ENCODE peak calls at places on chromosomes 13 and 19, in ten cellular contexts. P is cardiac fibroblast, K is hepatocyte, N is lower lobe of right lung, R is fibroblast of lung, V is neural progenitor cell, Q is pancreas, A is left lung, L is endodermal cell, Y is ovary. H is an unnamed sample.

GRCh38 chr13:30097695-30098094 is 209.7 kb downstream of the KATNAL1 start:
- DNase-seq in P (no peak), K (no peak), N (no peak), R (no peak), V (no peak), Q (no peak), A (no peak), L (no peak), Y (no peak), H (no peak)

GRCh38 chr19:29519931-29520330 is 5.9 kb upstream of the VSTM2B start:
- DNase-seq in P (no peak), K (no peak), N (peak; percentile 14), R (no peak), V (no peak), Q (no peak), A (no peak), L (no peak), Y (no peak), H (no peak)

GRCh38 chr13:100530645-100531044 is 57.9 kb downstream of the GGACT start:
- DNase-seq in P (peak; percentile 6), K (no peak), N (no peak), R (no peak), V (no peak), Q (no peak), A (no peak), L (peak; percentile 58), Y (no peak), H (no peak)

GRCh38 chr19:39970674-39971379 is at the start of gene PSMC4:
- DNase-seq in P (peak; percentile 99), K (peak; percentile 99), N (peak; percentile 99), R (peak; percentile 99), V (peak; percentile 98), Q (peak; percentile 98), A (peak; percentile 99), L (peak; percentile 98), Y (peak; percentile 96), H (peak; percentile 98)

GRCh38 chr19:4059931-4060620 is 6.6 kb downstream of the ZBTB7A start:
- DNase-seq in P (peak; percentile 74), K (peak; percentile 73), N (peak; percentile 75), R (no peak), V (no peak), Q (peak; percentile 50), A (no peak), L (no peak), Y (peak; percentile 75), H (no peak)

GRCh38 chr19:32224371-32225244 is 120.8 kb upstream of the ZNF507 start:
- DNase-seq in P (peak; percentile 51), K (peak; percentile 77), N (peak; percentile 74), R (peak; percentile 7), V (peak; percentile 82), Q (peak; percentile 68), A (peak; percentile 52), L (peak; percentile 86), Y (peak; percentile 49), H (no peak)

GRCh38 chr13:113552079-113552478 is 32.5 kb upstream of the TFDP1 start:
- DNase-seq in P (no peak), K (no peak), N (peak; percentile 27), R (no peak), V (no peak), Q (peak; percentile 7), A (peak; percentile 17), L (peak; percentile 32), Y (no peak), H (no peak)

GRCh38 chr13:33109801-33110200 is 93.6 kb downstream of the KL start:
- DNase-seq in P (no peak), K (no peak), N (no peak), R (no peak), V (peak; percentile 31), Q (no peak), A (no peak), L (peak; percentile 78), Y (no peak), H (no peak)

DNA sequence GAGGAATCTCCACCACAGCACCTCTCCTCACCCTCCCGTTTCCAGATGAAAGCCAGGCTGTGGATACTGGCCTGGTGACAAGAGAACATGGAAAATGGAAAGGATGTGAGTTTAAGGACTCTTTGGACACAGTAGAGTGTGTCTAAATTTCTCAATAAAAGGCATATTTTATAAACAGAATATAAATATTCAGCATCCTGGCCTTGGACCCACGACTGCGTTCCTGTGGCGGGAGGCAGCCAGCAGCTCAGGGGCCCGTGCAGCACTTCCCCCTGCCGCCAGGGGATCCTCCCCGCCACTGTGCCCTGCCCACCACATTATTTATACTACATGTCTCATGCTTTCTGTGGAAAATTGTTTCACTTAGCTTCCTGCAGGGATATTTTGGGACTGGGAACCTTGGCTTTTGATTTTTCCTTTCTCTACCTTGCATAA is 108.0 kb upstream of the SPATA13 start:
- DNase-seq in P (no peak), K (no peak), N (no peak), R (peak; percentile 27), V (no peak), Q (no peak), A (no peak), L (no peak), Y (peak; percentile 64), H (no peak)
- TF ChIP-seq CTCF in P (no peak), K (no peak), N (no peak), R (peak; percentile 22), V (no peak), Q (no peak), A (no peak), L (no peak), Y (no peak), H (peak; percentile 6)

GRCh38 chr19:1105217-1105872 is 1.6 kb downstream of the GPX4 start:
- DNase-seq in P (no peak), K (no peak), N (no peak), R (no peak), V (no peak), Q (peak; percentile 60), A (no peak), L (no peak), Y (no peak), H (no peak)

GRCh38 chr19:1104452-1105216 is 840 bp downstream of the GPX4 start:
- DNase-seq in P (peak; percentile 60), K (peak; percentile 93), N (peak; percentile 88), R (peak; percentile 67), V (peak; percentile 92), Q (peak; percentile 68), A (peak; percentile 84), L (peak; percentile 92), Y (peak; percentile 71), H (no peak)

GRCh38 chr19:1103691-1104451 is at the start of gene GPX4:
- DNase-seq in P (peak; percentile 99), K (peak; percentile 100), N (peak; percentile 99), R (peak; percentile 98), V (peak; percentile 100), Q (peak; percentile 99), A (peak; percentile 99), L (peak; percentile 100), Y (peak; percentile 99), H (peak; percentile 95)

GRCh38 chr19:1101337-1101698 is 2.5 kb upstream of the GPX4 start:
- DNase-seq in P (no peak), K (no peak), N (peak; percentile 77), R (no peak), V (no peak), Q (no peak), A (no peak), L (no peak), Y (no peak), H (no peak)

DNA sequence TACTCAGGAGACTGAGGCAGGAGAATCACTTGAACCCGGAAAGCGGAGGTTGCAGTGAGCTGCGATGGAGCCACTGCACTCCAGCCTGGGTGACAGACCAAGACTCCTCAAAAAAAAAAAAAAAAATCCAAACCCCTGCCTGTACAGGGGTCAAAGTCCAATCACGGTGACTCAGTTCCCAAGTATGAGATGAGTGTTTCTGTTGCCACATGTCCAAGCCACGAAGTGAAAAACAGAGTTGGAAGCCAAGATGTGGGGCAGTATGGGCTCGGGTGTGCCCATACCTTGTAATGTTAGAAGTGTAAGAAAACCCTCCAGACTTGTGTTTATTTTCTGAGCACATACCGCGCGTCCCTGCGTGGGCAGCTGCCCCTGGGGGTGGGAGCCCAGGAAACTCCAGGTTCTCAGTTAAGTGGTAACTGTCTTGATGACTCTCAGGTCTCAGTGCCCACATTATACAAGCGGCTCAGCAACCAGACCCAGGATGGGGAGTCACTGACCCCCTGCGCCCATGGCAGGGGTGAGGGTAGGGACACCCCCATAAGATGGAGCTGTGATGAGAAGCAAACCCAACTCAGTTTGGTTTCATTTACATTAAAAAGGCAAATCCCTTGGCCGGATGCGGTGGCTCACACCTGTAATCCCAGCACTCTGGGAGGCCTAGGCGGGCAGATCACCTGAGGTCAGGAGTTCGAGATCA is 1.2 kb upstream of the GPX4 start:
- DNase-seq in P (peak; percentile 100), K (peak; percentile 89), N (no peak), R (peak; percentile 100), V (no peak), Q (peak; percentile 76), A (peak; percentile 71), L (no peak), Y (peak; percentile 77), H (peak; percentile 99)
- H3K4me3 ChIP-seq in P (no peak overlapping the region), K (no peak overlapping the region), N (no peak overlapping the region), R (no peak overlapping the region), V (no peak overlapping the region), Q (no peak overlapping the region), A (no peak overlapping the region), L (no peak overlapping the region), Y (no peak overlapping the region), H (no peak overlapping the region)

GRCh38 chr13:73230714-73231113 is 171.9 kb downstream of the KLF5 start:
- DNase-seq in P (peak; percentile 22), K (no peak), N (no peak), R (no peak), V (no peak), Q (no peak), A (no peak), L (no peak), Y (no peak), H (no peak)

GRCh38 chr13:73225983-73226382 is 167.2 kb downstream of the KLF5 start:
- DNase-seq in P (peak; percentile 24), K (no peak), N (no peak), R (no peak), V (no peak), Q (no peak), A (no peak), L (no peak), Y (no peak), H (no peak)

GRCh38 chr13:73224708-73225107 is 165.9 kb downstream of the KLF5 start:
- DNase-seq in P (peak; percentile 78), K (no peak), N (no peak), R (peak; percentile 72), V (no peak), Q (no peak), A (no peak), L (no peak), Y (no peak), H (no peak)

GRCh38 chr13:73231456-73231855 is 172.7 kb downstream of the KLF5 start:
- DNase-seq in P (no peak), K (no peak), N (no peak), R (no peak), V (no peak), Q (no peak), A (no peak), L (no peak), Y (no peak), H (no peak)

DNA sequence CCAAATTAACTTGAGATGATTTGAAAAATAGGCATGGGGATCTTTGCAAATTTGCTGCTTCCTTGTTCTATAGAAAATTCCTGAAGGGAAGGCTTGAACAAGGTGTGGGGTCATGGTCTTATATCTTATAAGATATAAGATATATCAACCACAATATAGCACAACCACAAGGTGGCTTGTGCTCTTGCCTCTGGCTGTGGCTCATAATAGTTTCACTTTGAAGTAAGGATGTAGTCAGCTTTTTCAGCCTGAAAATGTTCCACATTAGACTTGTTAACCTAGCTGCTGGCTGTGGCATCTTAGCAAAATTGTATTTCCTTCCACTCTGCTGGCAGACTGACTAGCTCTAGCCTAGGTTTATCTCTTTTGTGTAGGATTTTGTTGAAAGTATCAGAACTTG is 169.7 kb downstream of the KLF5 start:
- DNase-seq in P (peak; percentile 18), K (peak; percentile 23), N (no peak), R (peak; percentile 36), V (no peak), Q (no peak), A (no peak), L (no peak), Y (no peak), H (no peak)
- TF ChIP-seq CTCF in P (no peak), K (no peak), N (no peak), R (no peak), V (no peak), Q (no peak), A (no peak), L (peak; percentile 50), Y (no peak), H (peak; percentile 4)

GRCh38 chr13:99432637-99433542 is 68.4 kb upstream of the TM9SF2 start:
- DNase-seq in P (peak; percentile 86), K (peak; percentile 49), N (peak; percentile 75), R (peak; percentile 65), V (peak; percentile 79), Q (no peak), A (peak; percentile 82), L (peak; percentile 92), Y (peak; percentile 19), H (no peak)
- H3K4me3 ChIP-seq in P (peak overlapping the region; percentile 13), K (no peak overlapping the region), N (peak overlapping the region; percentile 31), R (no peak overlapping the region), V (peak overlapping the region; percentile 5), Q (no peak overlapping the region), A (no peak overlapping the region), L (peak overlapping the region; percentile 10), Y (no peak overlapping the region), H (no peak overlapping the region)